ENCODE peak calls at places on chromosomes 2 and 18, in nine cellular contexts. C, F, K, B, P, H, Q, J and Z are unnamed samples.

GRCh38 chr18:76658627-76659026 is 163.6 kb upstream of the ZNF516 start:
- DNase-seq in J (no peak), P (no peak), Q (no peak), C (no peak), F (no peak), B (no peak), K (no peak), H (no peak), Z (no peak)

GRCh38 chr18:34758378-34758948 is 48.4 kb downstream of the DTNA start:
- DNase-seq in F (no peak), Q (no peak), P (no peak), J (no peak), B (no peak), C (no peak), K (no peak), H (no peak), Z (no peak)

GRCh38 chr2:159126653-159127052 is 158.2 kb downstream of the TANC1 start:
- DNase-seq in Q (no peak), J (no peak), P (no peak), H (no peak), C (peak), F (no peak), K (no peak), B (peak), Z (no peak)

GRCh38 chr2:26224095-26224494 is 20.3 kb downstream of the HADHA start:
- DNase-seq in P (no peak), F (no peak), B (no peak), H (no peak), J (no peak), Q (no peak), K (no peak), C (no peak), Z (no peak)

GRCh38 chr2:25822190-25823117 is 55.8 kb downstream of the ASXL2 start:
- DNase-seq in K (peak), F (peak), Q (peak), J (peak), H (no peak), P (no peak), B (peak), C (peak), Z (peak)

GRCh38 chr2:227870710-227871374 is 589 bp upstream of the DAW1 start:
- DNase-seq in J (no peak), C (peak), P (peak), K (no peak), H (no peak), F (no peak), Q (no peak), B (no peak), Z (no peak)

GRCh38 chr2:96423866-96424265 is 81.3 kb downstream of the NEURL3 start:
- DNase-seq in J (no peak), B (no peak), F (no peak), Q (no peak), K (no peak), H (no peak), P (no peak), C (peak), Z (no peak)

GRCh38 chr18:14974576-14974975 is 226.6 kb downstream of the ANKRD30B start:
- DNase-seq in P (no peak), J (no peak), B (peak), F (no peak), H (no peak), C (no peak), K (no peak), Q (no peak), Z (no peak)

GRCh38 chr2:37415128-37415817 is 70.8 kb downstream of the QPCT start:
- DNase-seq in J (no peak), P (no peak), C (peak), B (no peak), H (no peak), Q (no peak), F (no peak), K (no peak), Z (no peak)

GRCh38 chr2:101223814-101224231 is 28.9 kb upstream of the CNOT11 start:
- DNase-seq in J (peak), C (no peak), K (no peak), F (no peak), P (no peak), H (no peak), Q (no peak), B (no peak), Z (no peak)

GRCh38 chr2:175750195-175750594 is 251.9 kb downstream of the LNPK start:
- DNase-seq in H (peak), J (no peak), P (no peak), C (no peak), K (no peak), B (no peak), Q (no peak), F (no peak), Z (no peak)

GRCh38 chr2:126839711-126840110 is 59.0 kb upstream of the TEX51 start:
- DNase-seq in P (no peak), H (no peak), Q (no peak), B (no peak), F (no peak), K (no peak), C (peak), J (no peak), Z (no peak)

GRCh38 chr18:22106536-22107292 is 62.7 kb upstream of the GATA6 start:
- DNase-seq in J (no peak), Q (no peak), H (peak), P (peak), C (no peak), B (no peak), K (no peak), F (no peak), Z (no peak)

GRCh38 chr2:10897956-10898355 is 13.8 kb upstream of the KCNF1 start:
- DNase-seq in J (no peak), P (no peak), Q (no peak), H (no peak), F (no peak), B (no peak), K (no peak), C (no peak), Z (no peak)

GRCh38 chr18:2351126-2351850 is 220.0 kb downstream of the METTL4 start:
- DNase-seq in C (no peak), B (no peak), J (no peak), H (no peak), K (no peak), F (no peak), Q (peak), P (no peak), Z (no peak)

GRCh38 chr2:215136669-215137328 is 1.6 kb downstream of the ABCA12 start:
- DNase-seq in J (no peak), H (no peak), K (no peak), F (no peak), P (no peak), C (peak), Q (no peak), B (no peak), Z (no peak)

GRCh38 chr2:218400167-218400929 is 680 bp downstream of the CTDSP1 start:
- DNase-seq in K (peak), H (no peak), Q (peak), F (peak), P (no peak), B (peak), J (peak), C (peak), Z (no peak)

DNA sequence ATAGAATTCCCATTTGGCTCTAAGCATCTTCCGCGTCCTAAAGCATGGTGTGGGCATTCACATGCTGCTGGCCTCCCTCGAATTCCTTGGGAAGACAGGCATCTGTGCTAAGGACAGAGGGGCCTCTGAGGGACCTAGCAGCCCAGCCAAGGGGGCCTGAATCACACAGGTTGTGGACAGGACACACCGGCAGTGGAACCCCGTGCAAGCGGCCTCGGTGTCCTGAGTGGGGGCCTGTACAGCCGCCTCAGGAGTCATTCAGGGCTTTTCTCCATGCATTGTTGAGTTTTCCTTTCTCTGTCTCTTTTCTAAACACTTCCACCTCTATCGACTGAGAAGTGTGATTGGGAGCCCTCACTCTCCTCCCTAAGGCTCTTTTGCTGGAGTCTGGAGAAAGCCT is 44.3 kb upstream of the SMIM21 start:
- DNase-seq in B (no peak), J (no peak), C (no peak), F (no peak), H (no peak), P (no peak), K (no peak), Q (no peak), Z (no peak)
- TF ChIP-seq CTCF in B (no peak), J (no peak), C (no peak), F (no peak), H (no peak), P (no peak), K (no peak), Q (no peak), Z (no peak)

DNA sequence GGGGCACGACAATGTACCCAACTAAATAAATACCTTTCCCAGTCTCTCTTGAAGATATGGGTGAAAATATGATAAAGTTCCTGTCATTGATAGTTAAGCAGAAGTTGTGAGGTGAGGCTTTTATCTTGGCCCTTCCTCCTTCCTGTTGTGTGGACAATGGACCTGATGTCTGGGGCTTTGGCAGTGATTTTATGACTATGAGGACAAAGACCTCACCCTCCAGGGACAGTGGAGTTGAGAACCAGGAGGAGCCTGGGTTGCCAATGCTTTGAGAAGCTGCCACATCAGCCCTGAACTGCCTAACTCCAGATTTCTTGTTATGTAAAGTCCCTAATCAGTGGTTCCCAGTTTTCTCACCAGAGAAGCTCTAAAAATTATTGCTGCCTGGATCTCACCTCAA is 20.8 kb upstream of the MGAT4A start:
- DNase-seq in C (no peak), J (no peak), H (no peak), P (no peak), B (no peak), F (no peak), Q (no peak), K (no peak), Z (no peak)
- TF ChIP-seq CTCF in C (no peak), J (no peak), H (no peak), P (no peak), B (no peak), F (no peak), Q (no peak), K (no peak), Z (no peak)

DNA sequence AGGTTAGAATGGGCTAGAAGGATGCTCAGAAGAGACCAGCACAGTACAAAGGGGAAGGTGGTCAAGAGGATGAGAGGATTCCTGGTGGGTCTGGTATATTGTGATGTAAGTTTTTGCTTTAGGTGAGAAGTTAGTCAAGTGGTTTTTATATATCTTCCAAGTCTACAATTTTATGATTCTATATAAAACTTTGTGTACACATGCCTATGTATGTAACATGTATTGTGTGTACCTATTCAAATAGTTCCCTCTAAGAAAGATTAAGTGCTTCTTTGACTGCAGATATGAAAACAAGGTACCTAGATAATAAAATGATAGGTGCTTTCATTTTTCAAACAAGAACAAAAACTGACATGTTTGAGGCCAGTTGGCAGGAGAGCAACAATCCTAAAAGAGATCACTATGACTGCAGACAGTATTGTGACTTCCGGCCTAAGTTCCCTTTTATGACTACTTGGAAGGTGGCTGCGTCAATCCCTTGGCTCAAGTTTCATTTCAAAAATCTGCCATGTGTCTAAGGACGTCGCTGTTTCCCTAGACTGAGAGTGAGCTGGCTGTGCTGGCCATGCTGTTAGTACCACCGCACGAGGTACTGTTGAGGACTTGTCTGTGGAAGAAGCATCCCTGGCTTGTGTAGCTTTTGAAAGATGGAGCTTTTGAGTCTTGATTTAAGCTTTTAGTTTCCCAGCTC is 123.1 kb downstream of the PRPF40A start:
- DNase-seq in P (no peak), J (no peak), F (no peak), Q (no peak), H (no peak), C (no peak), K (no peak), B (no peak), Z (no peak)
- TF ChIP-seq CTCF in P (no peak), J (no peak), F (no peak), Q (no peak), H (no peak), C (no peak), K (no peak), B (no peak), Z (no peak)

DNA sequence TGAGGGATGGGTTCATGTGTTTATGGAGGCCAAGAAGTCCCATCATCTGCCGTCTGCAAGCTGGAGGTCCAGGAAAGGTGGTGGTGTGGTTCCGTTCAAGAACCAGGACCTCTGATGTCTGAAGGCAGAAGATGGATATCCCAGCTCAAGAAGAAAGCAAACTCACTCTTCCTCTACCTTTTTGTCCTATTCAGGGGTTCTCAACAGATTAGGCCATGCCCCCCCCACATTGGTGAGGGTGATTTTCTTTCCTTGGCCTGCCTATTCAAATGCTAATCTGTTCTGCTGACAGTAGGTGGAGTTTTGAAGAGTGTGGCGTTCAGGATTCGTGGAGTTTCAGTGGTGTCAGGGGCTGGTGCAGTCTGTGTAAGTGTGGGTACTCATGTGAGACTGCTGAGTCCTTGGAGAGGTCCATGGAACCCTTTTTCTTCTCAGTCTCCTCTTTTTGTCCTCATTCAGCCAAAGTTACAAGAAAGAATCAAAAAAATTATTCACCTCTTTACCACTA is 5.9 kb downstream of the MSL3B start:
- DNase-seq in Q (no peak), K (no peak), H (no peak), F (no peak), B (no peak), C (no peak), P (no peak), J (no peak), Z (no peak)
- TF ChIP-seq CTCF in Q (no peak), K (no peak), H (no peak), F (no peak), B (no peak), C (no peak), P (no peak), J (no peak), Z (no peak)

GRCh38 chr18:27447530-27447929 is 262.4 kb upstream of the CHST9 start:
- DNase-seq in K (no peak), P (no peak), H (no peak), F (no peak), Q (no peak), B (no peak), C (no peak), J (no peak), Z (no peak)

GRCh38 chr18:27449104-27449503 is 264.0 kb upstream of the CHST9 start:
- DNase-seq in B (no peak), F (no peak), H (no peak), K (no peak), Q (no peak), J (no peak), P (no peak), C (no peak), Z (no peak)

DNA sequence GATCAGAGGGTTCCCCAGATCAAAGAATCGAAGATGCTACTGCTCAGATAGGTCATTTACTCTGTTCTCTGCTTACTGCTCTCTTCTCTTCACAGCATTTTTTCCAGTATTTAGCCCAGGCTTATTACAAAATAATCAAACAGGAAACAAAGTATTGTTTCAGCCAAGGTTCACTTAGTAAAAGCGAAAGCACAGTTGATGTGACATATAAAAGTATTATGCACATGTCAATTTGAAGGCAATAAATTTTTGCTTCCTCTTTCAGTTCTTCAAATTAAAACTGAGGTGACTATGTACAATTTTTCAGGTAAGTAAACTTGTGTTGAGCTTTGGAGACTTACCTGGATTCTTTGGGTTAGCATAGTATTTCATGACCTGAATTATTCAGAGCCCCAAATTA is 262.8 kb upstream of the CHST9 start:
- DNase-seq in C (no peak), H (no peak), P (no peak), B (no peak), J (no peak), Q (no peak), K (no peak), F (no peak), Z (no peak)
- TF ChIP-seq CTCF in C (no peak), H (no peak), P (no peak), B (no peak), J (no peak), Q (no peak), K (no peak), F (no peak), Z (no peak)

DNA sequence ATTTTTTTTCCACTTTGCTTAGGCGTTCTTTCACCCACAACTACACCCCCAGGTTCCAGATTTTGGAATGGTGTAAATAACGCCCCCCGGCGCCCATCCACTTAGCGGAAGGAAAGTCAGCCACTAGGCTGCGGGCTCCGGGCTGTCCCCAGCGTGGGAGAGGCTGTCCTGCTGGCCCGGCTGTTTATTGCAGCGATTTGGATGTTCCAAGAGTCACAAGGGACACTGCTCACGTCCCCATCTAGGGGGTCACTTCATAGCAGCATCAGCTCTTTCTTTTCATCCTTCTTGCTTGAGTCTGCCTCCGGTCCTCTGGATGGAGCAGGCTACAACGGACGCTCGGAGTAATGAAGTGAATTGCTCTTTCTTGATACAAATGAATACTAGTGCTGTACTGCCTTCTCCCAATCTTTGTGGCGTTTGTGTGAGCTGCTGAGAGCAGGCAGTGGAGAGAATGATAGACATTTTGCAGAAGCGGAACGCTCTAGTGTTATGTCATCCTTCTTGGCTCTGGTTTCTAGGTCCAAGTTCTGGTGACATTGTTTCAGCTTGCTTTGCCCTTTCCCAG is 50.7 kb upstream of the PAIP2B start:
- DNase-seq in B (no peak), J (no peak), K (peak), P (no peak), Q (peak), F (no peak), H (peak), C (peak), Z (peak)
- TF ChIP-seq CTCF in B (no peak), J (no peak), K (no peak), P (peak), Q (peak), F (no peak), H (no peak), C (peak), Z (peak)

GRCh38 chr2:45732436-45732835 is 81.0 kb downstream of the PRKCE start:
- DNase-seq in H (no peak), F (no peak), Q (no peak), C (no peak), B (no peak), K (no peak), J (no peak), P (no peak), Z (no peak)

GRCh38 chr2:45732946-45733345 is 81.5 kb downstream of the PRKCE start:
- DNase-seq in P (no peak), B (no peak), Q (no peak), J (no peak), F (no peak), K (no peak), H (no peak), C (no peak), Z (no peak)

GRCh38 chr2:45731146-45731545 is 79.7 kb downstream of the PRKCE start:
- DNase-seq in Q (no peak), C (no peak), H (no peak), B (no peak), K (no peak), F (no peak), J (no peak), P (no peak), Z (no peak)

GRCh38 chr2:45728458-45728942 is 77.0 kb downstream of the PRKCE start:
- DNase-seq in B (no peak), H (no peak), Q (no peak), P (no peak), C (no peak), K (no peak), F (no peak), J (no peak), Z (no peak)

DNA sequence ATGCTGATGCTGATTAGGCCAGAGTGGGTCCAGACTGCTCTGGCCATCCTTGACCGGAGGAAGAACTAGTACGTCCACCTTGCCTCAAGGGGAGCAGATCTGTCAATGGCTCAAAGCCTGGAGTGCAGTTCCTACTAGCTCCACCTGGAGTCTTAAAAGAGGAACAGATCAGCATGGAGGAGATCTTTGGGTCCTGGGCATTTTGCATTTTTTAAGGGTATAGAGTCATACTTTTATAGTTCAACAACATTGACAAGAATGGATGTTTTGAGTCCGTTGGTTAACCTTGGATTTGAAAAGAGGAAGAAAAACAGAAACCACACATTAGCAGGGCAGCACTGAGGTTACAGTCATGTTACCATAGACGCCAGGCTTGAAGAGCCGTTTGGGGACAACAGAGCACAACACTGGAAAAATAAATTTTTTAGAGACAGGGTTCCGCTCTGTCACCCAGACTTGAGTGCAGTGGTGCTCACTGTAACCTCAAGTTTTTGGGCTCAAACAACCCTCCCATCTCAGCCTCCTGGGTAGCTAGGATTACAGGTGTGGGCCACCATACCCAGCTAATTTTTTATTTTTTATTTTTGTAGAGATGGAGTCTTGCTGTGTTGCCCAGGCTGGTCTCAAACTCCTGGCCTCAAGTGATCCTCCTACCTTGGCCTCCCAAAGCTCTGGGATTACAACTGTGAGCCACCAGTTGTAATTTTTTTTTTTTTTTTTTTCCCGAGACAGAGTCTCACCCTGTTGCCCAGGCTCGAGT is 78.5 kb downstream of the PRKCE start:
- DNase-seq in C (no peak), H (peak), J (no peak), F (no peak), P (no peak), B (no peak), K (no peak), Q (no peak), Z (no peak)
- TF ChIP-seq CTCF in C (peak), H (peak), J (no peak), F (no peak), P (peak), B (no peak), K (peak), Q (no peak), Z (peak)